ENCODE peak calls at places on chromosomes 12 and 14, in nine cellular contexts. Y, G, D, S, I, T, F, O and L are unnamed samples.

GRCh38 chr14:57057803-57058202 is 210.9 kb downstream of the EXOC5 start:
- DNase-seq in I (no peak), G (no peak), S (peak; percentile 6), Y (no peak), T (no peak), O (no peak), F (no peak), D (no peak), L (no peak)

GRCh38 chr14:104154246-104154645 is 15.9 kb downstream of the KIF26A start:
- DNase-seq in S (no peak), Y (no peak), D (no peak), O (no peak), I (no peak), G (no peak), T (no peak), F (no peak), L (no peak)

GRCh38 chr12:111093428-111094142 is 173.2 kb upstream of the MYL2 start:
- DNase-seq in O (no peak), S (peak; percentile 70), Y (no peak), F (no peak), D (no peak), T (no peak), G (no peak), I (no peak), L (no peak)

GRCh38 chr14:64970041-64970440 is 2.1 kb downstream of the RAB15 start:
- DNase-seq in Y (no peak), T (no peak), D (no peak), S (no peak), F (no peak), G (no peak), I (no peak), O (no peak), L (peak; percentile 55)

GRCh38 chr14:103930051-103930604 is 1.9 kb downstream of the TDRD9 start:
- DNase-seq in I (no peak), G (no peak), F (no peak), Y (no peak), O (no peak), S (no peak), T (no peak), D (no peak), L (no peak)

GRCh38 chr14:93108105-93108504 is 7.6 kb downstream of the ITPK1 start:
- DNase-seq in F (no peak), D (no peak), T (no peak), O (no peak), G (no peak), S (no peak), Y (no peak), I (no peak), L (no peak)

GRCh38 chr14:73764881-73765280 is 50.7 kb upstream of the PNMA1 start:
- DNase-seq in F (no peak), S (no peak), D (no peak), O (no peak), I (no peak), T (no peak), G (no peak), Y (no peak), L (peak; percentile 82)

GRCh38 chr14:100567009-100567876 is 20.0 kb downstream of the BEGAIN start:
- DNase-seq in D (no peak), Y (peak; percentile 39), G (no peak), I (peak; percentile 48), S (no peak), F (no peak), T (no peak), O (no peak), L (no peak)

GRCh38 chr14:78202178-78202577 is 32.0 kb downstream of the NRXN3 start:
- DNase-seq in D (no peak), Y (no peak), F (no peak), O (no peak), G (no peak), I (no peak), T (no peak), S (no peak), L (no peak)

GRCh38 chr12:78248321-78248720 is 417.6 kb downstream of the NAV3 start:
- DNase-seq in O (no peak), Y (no peak), D (no peak), T (no peak), F (no peak), I (no peak), G (no peak), S (no peak), L (no peak)

GRCh38 chr14:65065719-65066118 is 36.6 kb downstream of the MAX start:
- DNase-seq in D (no peak), G (no peak), O (no peak), T (no peak), F (no peak), I (no peak), S (no peak), Y (no peak), L (no peak)

GRCh38 chr12:51065530-51065929 is 17.4 kb downstream of the LETMD1 start:
- DNase-seq in I (no peak), Y (no peak), S (no peak), T (no peak), F (no peak), D (no peak), O (no peak), G (no peak), L (no peak)

DNA sequence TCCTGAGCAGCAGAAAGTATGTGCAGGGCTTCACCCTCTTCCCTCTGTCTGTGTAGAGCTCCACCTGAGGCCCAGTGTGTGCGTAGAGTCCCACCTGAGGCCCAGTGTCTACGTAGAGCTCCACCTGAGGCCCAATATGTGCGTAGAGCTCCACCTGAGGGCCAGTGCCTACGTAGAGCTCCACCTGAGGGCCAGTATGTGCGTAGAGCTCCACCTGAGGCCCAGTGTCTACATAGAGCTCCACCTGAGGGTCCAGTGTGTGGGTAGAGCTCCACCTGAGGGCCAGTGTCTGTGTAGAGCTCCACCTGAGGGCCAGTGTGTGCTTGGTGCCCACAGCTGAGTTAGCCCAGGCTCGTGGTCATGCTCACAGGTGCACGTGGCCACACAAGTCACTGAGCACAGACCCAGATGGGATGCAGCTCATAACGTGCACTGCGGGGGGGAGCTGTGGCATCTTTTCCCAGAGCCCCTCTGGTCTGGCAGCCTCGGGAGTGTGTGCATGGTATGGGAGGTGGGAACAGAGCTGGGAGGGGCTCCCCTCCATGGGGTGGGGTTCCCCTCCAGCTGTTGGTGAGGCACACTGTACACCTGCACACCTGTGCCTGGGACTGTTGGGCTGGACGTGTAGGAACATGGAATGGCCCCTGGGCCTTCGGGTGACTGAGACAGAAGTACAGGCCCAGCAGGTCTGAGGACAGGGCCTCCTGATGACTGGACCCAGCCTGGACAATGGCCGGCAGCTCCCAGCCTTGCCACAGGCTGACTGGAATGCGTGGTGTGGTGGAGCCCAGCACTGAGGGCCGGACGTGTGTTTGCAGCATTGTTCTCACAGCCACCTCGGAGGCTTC is 20.1 kb downstream of the PACS2 start:
- DNase-seq in D (no peak), O (no peak), I (no peak), G (no peak), F (no peak), Y (no peak), T (no peak), S (no peak), L (peak; percentile 36)
- TF ChIP-seq CTCF in D (no peak), O (no peak), I (no peak), G (no peak), F (no peak), Y (no peak), T (no peak), S (no peak), L (no peak)

GRCh38 chr12:68453278-68453677 is 121.1 kb upstream of the MDM1 start:
- DNase-seq in F (no peak), D (no peak), Y (no peak), G (no peak), I (no peak), S (no peak), O (no peak), T (no peak), L (no peak)

GRCh38 chr12:68451261-68452091 is 119.3 kb upstream of the MDM1 start:
- DNase-seq in I (peak; percentile 39), Y (no peak), F (peak; percentile 52), D (peak; percentile 89), O (peak; percentile 73), G (no peak), S (peak; percentile 25), T (no peak), L (peak; percentile 40)

GRCh38 chr12:68449196-68449595 is 117.0 kb upstream of the MDM1 start:
- DNase-seq in G (no peak), T (no peak), D (no peak), Y (no peak), F (no peak), O (no peak), S (no peak), I (no peak), L (no peak)

GRCh38 chr12:68453876-68454275 is 121.7 kb upstream of the MDM1 start:
- DNase-seq in T (no peak), I (no peak), G (no peak), F (no peak), D (no peak), Y (no peak), S (no peak), O (no peak), L (no peak)

DNA sequence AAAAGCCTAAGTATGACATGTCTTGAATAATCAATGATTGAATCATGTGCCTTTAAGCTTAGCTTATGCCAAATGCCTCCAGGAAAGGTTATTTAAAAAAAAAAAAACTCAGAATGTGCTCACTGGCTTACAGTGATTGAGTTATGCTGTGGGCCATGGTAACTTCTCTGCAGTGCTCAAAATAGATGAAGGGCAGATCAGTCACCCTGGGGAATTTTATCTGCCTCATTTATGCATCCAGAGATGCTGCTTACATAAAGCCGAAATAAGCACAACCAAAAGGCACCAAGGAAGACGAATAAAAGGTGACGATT is 118.7 kb upstream of the MDM1 start:
- DNase-seq in G (no peak), D (no peak), T (no peak), I (no peak), S (peak; percentile 32), Y (no peak), F (no peak), O (no peak), L (no peak)
- TF ChIP-seq CTCF in G (no peak), D (no peak), T (no peak), I (no peak), S (no peak), Y (no peak), F (no peak), O (no peak), L (no peak)

GRCh38 chr12:109477185-109477962 is at the start of the genes KCTD10 and UBE3B:
- DNase-seq in S (peak; percentile 91), O (peak; percentile 82), F (peak; percentile 78), T (peak; percentile 91), I (peak; percentile 85), G (peak; percentile 90), D (peak; percentile 89), Y (peak; percentile 89), L (peak; percentile 93)
- TF ChIP-seq CTCF in S (no peak), O (peak; percentile 41), F (no peak), T (no peak), I (peak; percentile 31), G (no peak), D (no peak), Y (no peak), L (no peak)

DNA sequence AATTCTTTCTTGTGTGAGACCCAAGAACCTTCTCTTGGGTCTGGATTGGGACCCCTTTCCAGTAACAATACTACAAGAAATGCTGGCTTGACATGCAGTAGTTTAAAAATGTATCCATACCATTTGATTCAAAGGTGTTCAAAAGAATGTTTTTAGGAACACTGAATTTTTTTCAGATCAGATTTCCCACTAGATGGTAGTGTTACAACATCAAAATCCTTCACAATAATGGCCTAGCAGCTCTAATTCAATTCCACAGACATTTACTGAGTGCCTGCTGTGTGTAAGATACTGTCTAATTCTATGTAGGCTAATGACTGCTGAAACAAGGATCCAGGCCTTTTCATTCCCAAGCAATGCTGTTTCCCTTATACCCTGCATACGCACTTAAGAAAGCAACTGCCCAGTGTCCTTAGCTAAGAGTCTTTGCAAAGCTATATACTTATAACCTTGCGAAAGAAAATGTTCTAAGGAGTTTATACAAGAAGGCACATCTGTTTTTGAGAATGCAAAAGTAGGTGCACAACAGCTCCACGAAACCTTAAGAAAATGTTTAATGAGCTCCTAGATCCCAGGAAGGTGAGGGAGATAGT is 50.7 kb upstream of the PKP2 start:
- DNase-seq in D (no peak), O (no peak), T (no peak), F (no peak), I (no peak), S (peak; percentile 7), G (no peak), Y (no peak), L (no peak)
- TF ChIP-seq CTCF in D (no peak), O (no peak), T (no peak), F (no peak), I (no peak), S (no peak), G (no peak), Y (no peak), L (no peak)